ENCODE peak calls at places on chromosome 15, in four cellular contexts. U, F, Y and S are unnamed samples.

GRCh38 chr15:60228096-60228495 is 169.7 kb downstream of the ANXA2 start:
- DNase-seq in U (no peak), Y (no peak), F (no peak), S (no peak)

GRCh38 chr15:85324202-85324601 is 56.2 kb upstream of the AKAP13 start:
- DNase-seq in F (no peak), Y (no peak), U (no peak), S (no peak)

GRCh38 chr15:96807361-96807760 is 476.9 kb downstream of the NR2F2 start:
- DNase-seq in U (no peak), Y (no peak), F (no peak), S (no peak)

GRCh38 chr15:49406352-49407118 is 16.5 kb upstream of the FGF7 start:
- DNase-seq in U (no peak), Y (no peak), F (no peak), S (no peak)

GRCh38 chr15:93900476-93901400 is 330.6 kb upstream of the MCTP2 start:
- DNase-seq in Y (no peak), F (no peak), U (no peak), S (no peak)

GRCh38 chr15:100348578-100348977 is 6.8 kb upstream of the ADAMTS17 start:
- DNase-seq in F (no peak), U (no peak), Y (no peak), S (no peak)

GRCh38 chr15:51172190-51172589 is 77.5 kb upstream of the TNFAIP8L3 start:
- DNase-seq in Y (no peak), F (peak), U (no peak), S (no peak)

GRCh38 chr15:77225641-77226040 is 154.7 kb upstream of the TSPAN3 start:
- DNase-seq in F (peak), U (no peak), Y (no peak), S (no peak)

GRCh38 chr15:44435893-44436667 is 8.7 kb downstream of the CTDSPL2 start:
- DNase-seq in F (peak), Y (no peak), U (no peak), S (no peak)

GRCh38 chr15:45640610-45641009 is 5.8 kb downstream of the SQOR start:
- DNase-seq in F (peak), Y (peak), U (no peak), S (no peak)

GRCh38 chr15:96544162-96544756 is 213.8 kb downstream of the NR2F2 start:
- DNase-seq in Y (no peak), F (no peak), U (no peak), S (no peak)

GRCh38 chr15:98676586-98677270 is 28.4 kb downstream of the IGF1R start:
- DNase-seq in F (no peak), U (no peak), Y (no peak), S (no peak)

GRCh38 chr15:58398643-58399042 is 33.1 kb upstream of the LIPC start:
- DNase-seq in F (no peak), Y (no peak), U (no peak), S (no peak)

GRCh38 chr15:58392611-58393161 is 39.1 kb upstream of the LIPC start:
- DNase-seq in U (no peak), F (no peak), Y (no peak), S (no peak)

GRCh38 chr15:58393196-58393790 is 38.5 kb upstream of the LIPC start:
- DNase-seq in F (peak), Y (no peak), U (no peak), S (no peak)

GRCh38 chr15:58398053-58398452 is 33.7 kb upstream of the LIPC start:
- DNase-seq in F (no peak), Y (no peak), U (no peak), S (no peak)

DNA sequence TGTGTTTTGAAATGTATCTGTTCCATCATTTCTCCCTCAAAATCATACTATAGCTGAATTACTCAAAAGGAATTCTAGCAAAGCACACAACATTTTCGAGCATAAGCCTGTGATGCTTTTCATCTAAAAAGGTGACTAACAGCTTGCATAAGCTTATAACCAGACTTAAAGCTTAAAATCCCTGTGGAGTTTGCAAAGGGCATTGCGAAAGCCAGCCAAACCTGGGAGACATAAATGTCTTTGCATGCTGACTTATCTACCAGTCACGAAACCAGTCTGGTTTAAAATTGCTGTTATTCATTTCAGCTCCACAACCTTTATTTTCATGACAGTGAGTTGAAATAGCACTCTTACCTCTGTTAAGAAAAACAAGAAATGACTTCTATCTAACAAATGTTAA is 35.6 kb upstream of the LIPC start:
- DNase-seq in Y (no peak), U (no peak), F (peak), S (no peak)
- TF ChIP-seq CTCF in Y (no peak), U (no peak), F (no peak), S (no peak)

GRCh38 chr15:57031082-57031481 is 112.6 kb downstream of the TCF12 start:
- DNase-seq in U (no peak), F (no peak), Y (no peak), S (no peak)
- TF ChIP-seq CTCF in U (no peak), F (no peak), Y (no peak), S (no peak)

GRCh38 chr15:25693321-25694237 is 169.5 kb downstream of the ATP10A start:
- DNase-seq in Y (no peak), F (peak), U (no peak), S (no peak)
- TF ChIP-seq CTCF in Y (peak), F (peak), U (peak), S (peak)

GRCh38 chr15:57727031-57727430 is 20.5 kb downstream of the POLR2M start:
- DNase-seq in Y (no peak), U (no peak), F (peak), S (no peak)
- TF ChIP-seq CTCF in Y (no peak), U (no peak), F (no peak), S (no peak)